ENCODE peak calls at places on chromosomes 3 and 15, in five cellular contexts. C, D, J, M and Y are unnamed samples.

GRCh38 chr15:65318870-65319356 is 14.4 kb downstream of the RNU5B-1 start:
- DNase-seq in D (no peak), J (peak), M (peak), C (peak), Y (peak)

GRCh38 chr3:184523825-184524615 is 37.6 kb upstream of the EPHB3 start:
- DNase-seq in D (no peak), J (no peak), C (no peak), M (no peak), Y (peak)

GRCh38 chr3:117139681-117140080 is 430.1 kb downstream of the TUSC7 start:
- DNase-seq in J (no peak), D (no peak), C (no peak), M (no peak), Y (no peak)

GRCh38 chr3:131361464-131362421 is 19.8 kb upstream of the NUDT16 start:
- DNase-seq in M (peak), C (peak), D (no peak), J (peak), Y (peak)

GRCh38 chr15:83288381-83288801 is 3.9 kb upstream of the BNC1 start:
- DNase-seq in D (peak), C (no peak), J (no peak), M (no peak), Y (no peak)

GRCh38 chr3:188553569-188553968 is 399.6 kb downstream of the LPP start:
- DNase-seq in J (no peak), C (no peak), M (no peak), D (no peak), Y (no peak)

GRCh38 chr3:107432013-107432515 is 54.8 kb downstream of the CCDC54 start:
- DNase-seq in J (no peak), D (no peak), C (no peak), M (peak), Y (peak)

GRCh38 chr3:123767020-123767394 is 117.1 kb downstream of the MYLK start:
- DNase-seq in D (peak), C (no peak), J (no peak), M (no peak), Y (no peak)

GRCh38 chr3:111227216-111227615 is 155.6 kb downstream of the NECTIN3 start:
- DNase-seq in D (no peak), J (no peak), C (no peak), M (no peak), Y (no peak)

GRCh38 chr3:190306513-190307163 is 15.6 kb downstream of the CLDN1 start:
- DNase-seq in D (no peak), J (peak), C (no peak), M (no peak), Y (no peak)

GRCh38 chr3:126493051-126493450 is 17.4 kb upstream of the ZXDC start:
- DNase-seq in D (no peak), M (no peak), J (no peak), C (no peak), Y (no peak)

GRCh38 chr3:47772788-47773187 is 8.9 kb downstream of the SMARCC1 start:
- DNase-seq in M (no peak), C (no peak), J (peak), D (no peak), Y (no peak)

GRCh38 chr15:96020133-96020532 is 310.4 kb upstream of the NR2F2 start:
- DNase-seq in C (no peak), J (no peak), D (no peak), M (no peak), Y (no peak)

GRCh38 chr15:58957101-58957973 is 23.9 kb upstream of the SLTM start:
- DNase-seq in D (no peak), C (peak), M (peak), J (no peak), Y (peak)

GRCh38 chr3:71584216-71585061 is 911 bp upstream of the FOXP1 start:
- DNase-seq in D (peak), C (peak), M (peak), J (peak), Y (no peak)

GRCh38 chr15:67839358-67839928 is 402 bp downstream of the RNU6-1 start:
- DNase-seq in D (no peak), J (peak), C (no peak), M (no peak), Y (no peak)

GRCh38 chr3:81765425-81765824 is 4.0 kb upstream of the GBE1 start:
- DNase-seq in M (no peak), J (no peak), C (no peak), D (no peak), Y (no peak)

GRCh38 chr3:24683511-24684384 is 189.1 kb upstream of the THRB start:
- DNase-seq in M (peak), J (no peak), C (no peak), D (no peak), Y (no peak)

GRCh38 chr3:126613481-126614187 is 41.3 kb downstream of the TXNRD3 start:
- DNase-seq in J (no peak), C (no peak), D (no peak), M (no peak), Y (no peak)

GRCh38 chr3:194579091-194579606 is 54.1 kb downstream of the TMEM44 start:
- DNase-seq in C (peak), D (no peak), J (no peak), M (no peak), Y (no peak)

GRCh38 chr3:54056521-54056920 is 65.8 kb upstream of the CACNA2D3 start:
- DNase-seq in C (no peak), D (no peak), M (no peak), J (no peak), Y (no peak)

GRCh38 chr3:42656680-42657610 is 3.4 kb downstream of the ZBTB47 start:
- DNase-seq in D (peak), J (no peak), M (no peak), C (no peak), Y (no peak)

GRCh38 chr3:89504432-89504831 is 397.0 kb downstream of the EPHA3 start:
- DNase-seq in M (no peak), C (no peak), D (no peak), J (no peak), Y (no peak)

GRCh38 chr3:78481050-78481449 is 1286.7 kb downstream of the ROBO1 start:
- DNase-seq in J (no peak), D (no peak), M (no peak), C (no peak), Y (no peak)

DNA sequence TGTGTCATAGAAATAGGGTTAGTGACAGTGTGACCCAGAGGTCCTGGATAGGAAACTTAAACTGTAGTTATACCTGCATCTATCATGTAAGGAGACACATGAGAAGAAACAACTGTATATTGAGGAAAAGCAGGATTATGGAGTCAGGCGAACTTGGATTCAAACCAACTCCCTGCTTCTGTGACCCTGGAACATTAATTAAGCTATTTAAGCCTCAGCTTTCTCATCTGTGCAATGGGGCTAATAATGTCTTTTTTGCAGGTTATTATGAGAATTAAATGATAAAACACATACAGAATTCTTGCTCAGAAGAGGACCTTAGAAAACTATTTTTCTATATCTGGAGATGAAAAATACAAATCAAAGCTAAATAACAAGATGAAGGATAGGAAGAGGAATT is 481.8 kb downstream of the MECOM start:
- DNase-seq in J (no peak), M (no peak), C (no peak), D (no peak), Y (no peak)
- TF ChIP-seq POLR2AphosphoS5 in J (no peak), M (no peak), C (no peak), D (no peak), Y (no peak)

GRCh38 chr3:193236990-193237389 is 4.0 kb upstream of the PLAAT1 start:
- DNase-seq in D (no peak), J (no peak), C (no peak), M (no peak), Y (no peak)

GRCh38 chr3:193243571-193243970 is 2.5 kb downstream of the PLAAT1 start:
- DNase-seq in J (no peak), M (no peak), C (no peak), D (no peak), Y (no peak)

GRCh38 chr3:193240850-193241706 is at the start of gene PLAAT1:
- DNase-seq in C (peak), D (no peak), M (peak), J (peak), Y (peak)

GRCh38 chr3:193240436-193240849 is 579 bp upstream of the PLAAT1 start:
- DNase-seq in J (no peak), D (no peak), M (no peak), C (no peak), Y (no peak)
- H3K27ac ChIP-seq in J (peak), D (peak), M (no peak), C (no peak), Y (no peak)

GRCh38 chr15:64161688-64162477 is 939 bp downstream of the PPIB start:
- DNase-seq in J (no peak), D (no peak), M (no peak), C (no peak), Y (no peak)

GRCh38 chr15:64162478-64162868 is 349 bp downstream of the PPIB start:
- DNase-seq in C (no peak), M (no peak), D (no peak), J (no peak), Y (no peak)

GRCh38 chr15:64163662-64164362 is 990 bp upstream of the PPIB start:
- DNase-seq in C (peak), D (no peak), M (no peak), J (no peak), Y (no peak)

GRCh38 chr15:64164436-64164835 is 1.6 kb upstream of the PPIB start:
- DNase-seq in C (no peak), D (no peak), J (no peak), M (no peak), Y (no peak)

GRCh38 chr15:64162869-64163661 is at the start of gene PPIB:
- DNase-seq in C (peak), D (peak), M (peak), J (peak), Y (peak)
- TF ChIP-seq EP300 in C (no peak), D (no peak), M (no peak), J (no peak), Y (no peak)

DNA sequence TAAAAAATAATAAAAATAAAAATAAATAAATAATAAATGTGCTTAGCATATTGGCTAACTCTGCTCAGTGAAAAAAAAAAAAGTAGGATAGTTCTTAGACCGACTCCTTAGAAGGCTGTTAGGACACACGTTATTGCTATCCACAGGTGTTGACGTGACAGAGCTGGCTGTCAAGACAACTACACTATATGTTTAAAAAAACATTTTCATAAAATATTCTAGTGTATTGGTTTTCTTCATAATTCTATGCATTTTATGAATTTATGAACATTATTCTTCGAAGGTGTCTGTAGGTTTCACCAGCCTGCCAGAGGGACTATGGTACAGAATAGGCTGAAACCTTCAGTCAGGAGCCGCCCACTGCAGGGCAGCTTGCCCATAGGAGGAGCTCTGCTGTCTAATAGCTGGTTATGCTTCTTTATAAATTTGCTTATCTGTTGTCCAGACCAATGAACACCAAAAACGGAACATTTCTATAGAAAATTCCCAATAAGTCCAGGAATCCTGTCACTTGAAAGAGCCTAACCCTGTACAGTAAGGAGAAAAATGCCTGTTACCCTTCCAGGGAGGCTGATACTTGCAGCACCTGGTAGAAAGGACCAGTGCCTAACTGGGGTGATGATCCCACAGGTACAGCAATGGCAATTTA is 9.1 kb downstream of the TM4SF1 start:
- DNase-seq in D (no peak), M (no peak), J (no peak), C (no peak), Y (no peak)
- TF ChIP-seq POLR2AphosphoS5 in D (no peak), M (no peak), J (no peak), C (no peak), Y (no peak)

DNA sequence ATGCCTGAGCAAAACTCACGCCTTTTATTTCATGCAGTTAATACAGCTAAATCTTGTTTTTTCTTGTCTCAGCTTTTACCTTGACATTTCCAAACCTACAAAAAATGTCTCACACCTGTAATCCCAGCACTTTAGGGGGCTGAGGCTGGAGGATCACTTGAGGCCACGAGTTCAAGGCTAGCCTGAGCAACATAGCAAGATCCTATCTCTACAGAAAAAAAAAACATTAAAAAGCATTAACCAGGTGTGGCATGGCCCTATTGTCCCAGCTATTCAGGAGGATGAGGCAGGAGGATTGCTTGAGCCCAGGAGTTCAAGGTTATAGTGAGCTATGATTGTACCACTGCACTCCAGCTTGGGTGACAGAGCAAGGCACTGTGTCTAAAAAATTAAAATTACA is 3.9 kb upstream of the TMEM212 start:
- DNase-seq in D (no peak), C (no peak), J (no peak), M (no peak), Y (no peak)
- H3K27ac ChIP-seq in D (no peak), C (no peak), J (peak), M (peak), Y (no peak)

GRCh38 chr3:157531771-157532170 is 28.6 kb upstream of the VEPH1 start:
- DNase-seq in M (no peak), C (no peak), D (no peak), J (no peak), Y (no peak)

GRCh38 chr3:157533298-157533870 is 30.2 kb upstream of the VEPH1 start:
- DNase-seq in C (no peak), J (no peak), M (no peak), D (no peak), Y (no peak)

GRCh38 chr3:157531301-157531660 is 28.1 kb upstream of the VEPH1 start:
- DNase-seq in J (no peak), C (no peak), M (no peak), D (no peak), Y (no peak)

GRCh38 chr3:157530637-157531300 is 27.6 kb upstream of the VEPH1 start:
- DNase-seq in M (no peak), D (no peak), C (no peak), J (no peak), Y (no peak)

DNA sequence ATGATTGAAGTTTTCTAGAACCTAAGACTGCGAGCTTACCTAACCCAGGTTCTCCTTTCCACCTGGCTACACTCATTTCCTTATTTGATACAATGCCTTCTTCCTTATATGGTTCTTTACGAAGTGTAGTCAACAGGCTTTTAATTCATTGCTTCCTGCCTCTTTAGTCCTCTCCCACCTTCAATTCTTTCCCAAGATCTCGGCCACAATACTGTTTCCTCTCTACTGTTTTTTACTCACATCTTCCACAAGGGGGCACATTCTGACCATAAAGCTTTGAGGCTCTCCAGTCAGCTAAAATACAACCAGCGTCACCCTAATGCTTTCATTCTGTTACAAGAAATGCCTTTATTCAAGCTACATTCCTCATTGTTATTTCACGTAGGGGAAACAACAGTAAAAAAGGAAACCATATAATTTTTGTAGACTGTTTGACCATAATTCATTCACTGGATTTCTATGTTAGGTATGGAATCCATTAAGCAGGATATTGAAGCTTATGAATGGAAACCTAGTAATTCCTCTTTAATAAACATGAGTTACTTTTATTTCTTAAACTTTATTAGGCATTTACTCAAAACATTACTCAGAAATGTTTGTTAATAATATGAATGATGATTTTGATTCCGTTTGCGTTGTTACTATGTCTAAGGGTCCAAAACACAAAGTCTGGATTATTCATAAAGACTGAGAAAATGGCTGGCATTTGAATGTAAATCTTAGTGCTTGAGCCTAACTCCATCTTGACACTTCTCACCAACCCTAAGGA is 29.5 kb upstream of the VEPH1 start:
- DNase-seq in J (no peak), C (no peak), M (no peak), D (no peak), Y (no peak)
- TF ChIP-seq EP300 in J (no peak), C (no peak), M (no peak), D (no peak), Y (no peak)

DNA sequence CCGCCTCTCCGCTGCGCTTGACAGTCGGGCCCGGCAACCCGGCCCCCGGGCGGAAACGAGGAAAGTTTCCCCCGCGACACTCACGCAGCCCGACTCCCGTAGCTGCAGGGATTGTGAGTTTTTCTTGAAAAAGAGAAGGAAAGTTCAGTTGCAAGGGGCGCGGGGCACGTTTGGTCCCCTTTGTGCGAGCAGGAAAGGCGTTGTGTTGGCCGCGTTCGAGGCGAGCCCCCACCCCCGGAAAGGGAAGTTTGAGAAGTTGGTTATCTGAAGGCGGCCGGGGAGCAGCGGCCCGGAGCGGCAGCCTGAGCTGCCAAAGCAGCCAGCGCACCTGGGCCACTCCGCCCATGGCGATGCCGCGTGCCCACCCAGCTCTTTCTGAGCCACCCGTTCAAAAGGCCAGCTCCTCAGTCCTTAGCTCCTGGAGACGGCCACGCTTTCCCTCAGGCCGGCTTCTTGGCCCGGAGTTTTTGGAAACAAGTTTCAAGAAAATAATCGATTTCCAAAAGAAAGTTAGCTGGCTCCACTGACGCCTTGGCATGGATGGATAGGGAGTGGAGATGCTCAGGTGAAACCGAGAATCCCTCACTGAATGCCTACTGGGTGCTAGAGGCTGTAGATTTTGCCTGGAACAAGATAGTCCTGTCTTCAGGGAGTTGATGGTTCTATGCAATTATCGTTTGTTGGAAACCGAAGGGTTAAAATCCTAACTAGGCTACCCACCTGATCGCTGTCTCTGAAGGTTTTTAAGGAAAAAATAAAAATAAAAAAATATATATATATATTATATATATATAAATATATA is 832 bp downstream of the TGFBR2 start:
- DNase-seq in C (peak), D (peak), J (peak), M (peak), Y (peak)
- TF ChIP-seq POLR2AphosphoS5 in C (no peak), D (peak), J (peak), M (peak), Y (no peak)

DNA sequence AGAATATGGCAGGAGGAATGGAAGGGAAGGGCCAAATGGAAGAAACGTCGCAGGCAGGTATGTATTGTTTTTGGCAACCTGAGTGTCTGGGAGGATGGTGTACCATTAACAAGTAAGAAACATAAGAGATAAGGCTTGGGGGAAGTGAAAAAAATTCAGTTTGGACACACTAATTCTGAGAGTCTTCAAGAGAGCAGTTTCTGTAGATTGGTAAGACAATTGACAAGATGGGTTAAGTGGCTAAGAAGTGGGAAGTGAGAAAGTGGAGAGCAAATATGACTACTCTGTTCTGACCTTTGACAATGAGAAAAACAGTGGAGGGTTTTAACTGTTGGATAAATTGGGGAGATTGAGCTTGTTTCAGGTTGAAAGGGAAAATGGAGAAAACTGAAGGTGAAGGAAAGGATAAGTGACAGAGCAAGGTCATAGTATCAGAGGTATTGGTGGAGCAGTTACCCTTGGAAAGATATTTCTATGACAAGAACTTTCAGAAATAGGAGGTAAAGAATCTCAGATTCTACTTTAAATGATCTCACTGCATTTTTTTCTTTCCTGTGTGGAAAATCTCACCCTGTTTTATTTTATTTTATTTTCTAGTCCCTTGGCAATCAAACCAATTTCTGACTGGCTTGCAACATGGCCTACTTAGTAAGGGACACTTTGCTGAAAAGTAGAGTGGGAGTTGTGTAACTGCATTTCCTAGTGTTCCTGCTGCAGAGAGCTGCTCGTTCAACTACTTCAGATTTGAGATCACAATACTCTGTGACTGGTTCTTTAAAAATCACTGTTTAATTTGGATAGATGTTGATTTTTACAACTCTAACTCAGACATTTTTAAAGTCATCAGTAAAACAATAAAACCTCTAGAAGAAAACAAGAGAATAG is 23.1 kb upstream of the GABPB1 start:
- DNase-seq in M (no peak), D (no peak), J (no peak), C (no peak), Y (no peak)
- H3K27ac ChIP-seq in M (no peak), D (no peak), J (no peak), C (no peak), Y (peak)

GRCh38 chr3:16024548-16024947 is 149.9 kb upstream of the GALNT15 start:
- DNase-seq in J (no peak), C (no peak), M (no peak), D (no peak), Y (no peak)
- TF ChIP-seq EP300 in J (no peak), C (no peak), M (no peak), D (no peak), Y (no peak)